ENCODE peak calls at places on chromosomes 2 and 18, in six cellular contexts. W, V, F, P, H and Y are unnamed samples.

GRCh38 chr2:154698789-154699559 is 479 bp downstream of the KCNJ3 start:
- DNase-seq in W (no peak), V (no peak), F (no peak), P (no peak), H (no peak), Y (no peak)

GRCh38 chr2:100877555-100877954 is 57.6 kb downstream of the NPAS2 start:
- DNase-seq in W (no peak), V (no peak), F (peak), P (peak), H (no peak), Y (no peak)

GRCh38 chr2:39665811-39666488 is at the start of gene TMEM178A:
- DNase-seq in W (no peak), V (no peak), F (peak), P (peak), H (no peak), Y (no peak)

GRCh38 chr2:9897331-9897737 is 54.1 kb downstream of the TAF1B start:
- DNase-seq in W (peak), V (peak), F (peak), P (peak), H (peak), Y (no peak)

GRCh38 chr2:119192893-119193292 is 30.7 kb upstream of the STEAP3 start:
- DNase-seq in W (no peak), V (no peak), F (no peak), P (no peak), H (no peak), Y (no peak)

GRCh38 chr2:29314816-29315571 is 199.8 kb downstream of the CLIP4 start:
- DNase-seq in W (peak), V (no peak), F (peak), P (peak), H (no peak), Y (no peak)

GRCh38 chr2:185782223-185782769 is 43.7 kb downstream of the FSIP2 start:
- DNase-seq in W (peak), V (no peak), F (no peak), P (no peak), H (no peak), Y (no peak)

GRCh38 chr2:221895366-221896121 is 323.4 kb upstream of the EPHA4 start:
- DNase-seq in W (no peak), V (no peak), F (no peak), P (no peak), H (no peak), Y (no peak)

GRCh38 chr2:158130832-158131473 is 29.3 kb downstream of the UPP2 start:
- DNase-seq in W (no peak), V (no peak), F (no peak), P (no peak), H (peak), Y (no peak)

GRCh38 chr2:160602073-160602472 is 108.5 kb upstream of the RBMS1 start:
- DNase-seq in W (no peak), V (no peak), F (no peak), P (no peak), H (no peak), Y (no peak)

GRCh38 chr2:32946314-32947075 is at the start of gene LTBP1:
- DNase-seq in W (peak), V (no peak), F (peak), P (peak), H (peak), Y (peak)

GRCh38 chr18:67410671-67411070 is 105.8 kb downstream of the DSEL start:
- DNase-seq in W (no peak), V (no peak), F (no peak), P (peak), H (no peak), Y (no peak)

GRCh38 chr2:70708376-70709199 is 59.4 kb downstream of the ADD2 start:
- DNase-seq in W (no peak), V (no peak), F (peak), P (peak), H (no peak), Y (no peak)

GRCh38 chr18:12659904-12660605 is 2.1 kb upstream of the SPIRE1 start:
- DNase-seq in W (peak), V (no peak), F (peak), P (peak), H (peak), Y (no peak)

GRCh38 chr2:464562-465309 is 176.8 kb upstream of the ALKAL2 start:
- DNase-seq in W (no peak), V (no peak), F (no peak), P (no peak), H (no peak), Y (no peak)

GRCh38 chr2:124501575-124502152 is 476.6 kb downstream of the CNTNAP5 start:
- DNase-seq in W (no peak), V (no peak), F (no peak), P (no peak), H (no peak), Y (no peak)

GRCh38 chr2:203998195-203998804 is 61.7 kb downstream of the ICOS start:
- DNase-seq in W (no peak), V (no peak), F (no peak), P (peak), H (no peak), Y (no peak)

GRCh38 chr2:220165401-220165800 is 538.0 kb downstream of the SLC4A3 start:
- DNase-seq in W (no peak), V (no peak), F (no peak), P (no peak), H (peak), Y (no peak)

GRCh38 chr2:189574793-189575475 is 5.7 kb downstream of the SLC40A1 start:
- DNase-seq in W (no peak), V (no peak), F (no peak), P (no peak), H (peak), Y (no peak)

GRCh38 chr2:45992021-45992745 is 305.0 kb upstream of the EPAS1 start:
- DNase-seq in W (no peak), V (no peak), F (peak), P (peak), H (peak), Y (peak)